ENCODE peak calls at places on chromosome 14, in four cellular contexts. D, J, Z and U are unnamed samples.

GRCh38 chr14:93713726-93714405 is 74.4 kb downstream of the PRIMA1 start:
- DNase-seq in J (no peak), D (no peak), Z (no peak), U (no peak)

GRCh38 chr14:46580941-46581671 is 70.5 kb downstream of the RPL10L start:
- DNase-seq in D (peak), J (no peak), Z (peak), U (peak)

GRCh38 chr14:74524076-74524812 is 30.7 kb downstream of the ISCA2 start:
- DNase-seq in Z (no peak), J (no peak), D (no peak), U (no peak)

GRCh38 chr14:98189521-98189920 is 1082.5 kb downstream of the BCL11B start:
- DNase-seq in Z (no peak), J (no peak), D (no peak), U (no peak)

GRCh38 chr14:60485600-60486251 is at the start of gene C14orf39:
- DNase-seq in Z (no peak), J (no peak), D (peak), U (no peak)

GRCh38 chr14:76781648-76782051 is 20.4 kb downstream of the VASH1 start:
- DNase-seq in J (no peak), D (no peak), Z (no peak), U (no peak)

GRCh38 chr14:32224731-32225377 is 21.8 kb upstream of the RNU6-8 start:
- DNase-seq in J (no peak), Z (no peak), D (peak), U (no peak)

GRCh38 chr14:64764641-64765520 is 60.7 kb downstream of the PLEKHG3 start:
- DNase-seq in D (peak), Z (peak), J (no peak), U (peak)

GRCh38 chr14:22822017-22822618 is 6.9 kb upstream of the SLC7A7 start:
- DNase-seq in D (no peak), Z (no peak), J (no peak), U (no peak)

GRCh38 chr14:99946652-99947489 is 118.4 kb upstream of the EVL start:
- DNase-seq in D (peak), Z (peak), J (no peak), U (peak)

GRCh38 chr14:36580856-36581831 is 1.3 kb downstream of the NKX2-8 start:
- DNase-seq in D (no peak), Z (no peak), J (no peak), U (no peak)

GRCh38 chr14:65206448-65207096 is 104.3 kb upstream of the MAX start:
- DNase-seq in J (peak), D (no peak), Z (no peak), U (no peak)

GRCh38 chr14:95256776-95257060 is 63.0 kb downstream of the CLMN start:
- DNase-seq in Z (no peak), D (no peak), J (no peak), U (no peak)

GRCh38 chr14:101360045-101360931 is 201.0 kb upstream of the DIO3 start:
- DNase-seq in Z (no peak), J (no peak), D (peak), U (no peak)
- TF ChIP-seq SPI1 in Z (no peak), J (no peak), D (no peak), U (no peak)

GRCh38 chr14:53810221-53810620 is 146.4 kb downstream of the BMP4 start:
- DNase-seq in Z (no peak), D (no peak), J (no peak), U (no peak)

DNA sequence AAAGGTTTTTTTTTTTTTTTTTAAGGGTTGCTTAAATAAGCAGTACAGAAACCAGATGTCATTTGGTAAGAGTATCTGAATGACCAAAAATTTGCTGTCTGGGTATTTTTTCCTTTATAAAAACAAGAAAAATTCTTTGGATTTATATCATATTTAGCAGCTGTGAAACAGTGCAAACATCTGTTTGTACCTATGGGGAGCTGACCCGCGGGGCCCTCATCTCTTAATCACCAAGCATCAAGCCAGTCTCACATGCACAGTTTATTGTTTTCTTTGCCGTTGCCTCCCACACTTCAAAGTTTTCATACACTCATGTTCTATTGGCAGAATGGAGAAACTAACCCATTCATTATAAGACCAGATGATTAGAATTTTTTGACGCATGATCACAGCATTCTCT is 142.3 kb downstream of the BMP4 start:
- DNase-seq in J (no peak), Z (no peak), D (no peak), U (no peak)
- TF ChIP-seq SPI1 in J (no peak), Z (no peak), D (no peak), U (no peak)

GRCh38 chr14:78092040-78092439 is 78.1 kb upstream of the NRXN3 start:
- DNase-seq in D (no peak), J (no peak), Z (no peak), U (no peak)

GRCh38 chr14:78088941-78089340 is 81.2 kb upstream of the NRXN3 start:
- DNase-seq in J (no peak), D (no peak), Z (no peak), U (no peak)

GRCh38 chr14:78091361-78091760 is 78.8 kb upstream of the NRXN3 start:
- DNase-seq in J (no peak), D (no peak), Z (no peak), U (no peak)

GRCh38 chr14:78086342-78086741 is 83.8 kb upstream of the NRXN3 start:
- DNase-seq in J (no peak), D (no peak), Z (no peak), U (no peak)

DNA sequence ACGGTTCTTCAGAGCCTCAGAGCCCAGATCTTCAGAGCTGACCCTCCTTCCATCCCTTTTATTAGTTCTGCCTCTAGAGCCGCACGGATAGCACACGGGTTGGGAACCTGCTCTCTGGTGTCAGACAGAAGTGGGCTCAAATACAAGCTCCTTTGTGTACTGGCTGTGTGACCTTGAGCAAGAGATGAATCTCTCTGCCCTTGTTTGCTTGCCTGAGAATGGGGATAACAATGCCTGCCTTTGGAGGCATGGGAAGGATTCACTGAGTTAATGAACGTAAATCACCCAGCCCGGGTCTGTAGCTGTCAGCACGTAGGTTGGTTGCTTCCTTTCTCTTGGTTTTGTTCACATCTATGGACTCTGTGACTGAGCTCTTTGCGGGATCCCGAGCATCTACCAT is 79.4 kb upstream of the NRXN3 start:
- DNase-seq in J (no peak), D (no peak), Z (no peak), U (no peak)
- TF ChIP-seq SPI1 in J (no peak), D (no peak), Z (no peak), U (no peak)

GRCh38 chr14:61537567-61538463 is 157.5 kb upstream of the HIF1A start:
- DNase-seq in J (no peak), D (peak), Z (no peak), U (no peak)
- TF ChIP-seq SPI1 in J (no peak), D (no peak), Z (no peak), U (no peak)

GRCh38 chr14:66746316-66747006 is 238.5 kb downstream of the GPHN start:
- DNase-seq in J (no peak), Z (peak), D (no peak), U (no peak)
- TF ChIP-seq SPI1 in J (no peak), Z (no peak), D (no peak), U (no peak)

GRCh38 chr14:70188292-70188607 is 501 bp downstream of the SLC8A3 start:
- DNase-seq in D (no peak), J (no peak), Z (no peak), U (peak)

GRCh38 chr14:70189678-70190077 is 927 bp upstream of the SLC8A3 start:
- DNase-seq in J (no peak), D (no peak), Z (no peak), U (peak)

GRCh38 chr14:70188608-70189540 is at the start of gene SLC8A3:
- DNase-seq in Z (no peak), D (no peak), J (no peak), U (peak)

GRCh38 chr14:70183991-70184390 is 4.8 kb downstream of the SLC8A3 start:
- DNase-seq in Z (no peak), D (no peak), J (no peak), U (peak)

DNA sequence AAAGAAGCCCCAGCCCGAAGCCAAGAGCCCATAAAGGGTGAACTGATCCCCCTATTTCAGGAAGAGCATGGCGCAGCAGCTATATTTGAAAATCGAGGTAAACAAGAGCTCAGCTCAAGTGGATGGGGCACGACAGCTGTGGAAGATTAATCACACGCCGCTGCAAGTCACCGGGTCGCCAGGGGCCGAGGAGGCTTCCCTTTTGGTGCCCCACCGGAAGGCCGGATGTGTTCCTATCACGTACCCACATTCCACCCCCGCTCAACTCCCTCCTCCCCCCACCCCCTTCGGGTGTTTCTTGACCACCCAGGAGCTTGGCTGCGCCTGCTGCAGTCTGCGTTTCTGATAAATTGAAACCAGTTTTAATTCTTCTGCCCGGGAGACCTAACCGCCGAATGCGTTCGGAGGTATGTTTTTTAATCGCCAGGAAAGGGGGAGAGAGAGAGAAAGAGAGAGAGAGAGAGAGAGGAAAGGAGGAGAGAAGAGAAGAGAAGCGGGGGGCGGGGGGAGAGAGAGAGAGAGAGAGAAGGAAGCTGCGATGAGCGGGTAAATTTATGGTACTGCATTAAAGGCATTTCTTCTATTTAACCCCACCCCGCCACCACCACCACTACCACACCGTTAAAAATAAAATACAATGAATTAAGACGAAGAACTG is 1.8 kb downstream of the SLC8A3 start:
- DNase-seq in J (no peak), Z (no peak), D (no peak), U (no peak)
- TF ChIP-seq SPI1 in J (no peak), Z (no peak), D (no peak), U (no peak)

DNA sequence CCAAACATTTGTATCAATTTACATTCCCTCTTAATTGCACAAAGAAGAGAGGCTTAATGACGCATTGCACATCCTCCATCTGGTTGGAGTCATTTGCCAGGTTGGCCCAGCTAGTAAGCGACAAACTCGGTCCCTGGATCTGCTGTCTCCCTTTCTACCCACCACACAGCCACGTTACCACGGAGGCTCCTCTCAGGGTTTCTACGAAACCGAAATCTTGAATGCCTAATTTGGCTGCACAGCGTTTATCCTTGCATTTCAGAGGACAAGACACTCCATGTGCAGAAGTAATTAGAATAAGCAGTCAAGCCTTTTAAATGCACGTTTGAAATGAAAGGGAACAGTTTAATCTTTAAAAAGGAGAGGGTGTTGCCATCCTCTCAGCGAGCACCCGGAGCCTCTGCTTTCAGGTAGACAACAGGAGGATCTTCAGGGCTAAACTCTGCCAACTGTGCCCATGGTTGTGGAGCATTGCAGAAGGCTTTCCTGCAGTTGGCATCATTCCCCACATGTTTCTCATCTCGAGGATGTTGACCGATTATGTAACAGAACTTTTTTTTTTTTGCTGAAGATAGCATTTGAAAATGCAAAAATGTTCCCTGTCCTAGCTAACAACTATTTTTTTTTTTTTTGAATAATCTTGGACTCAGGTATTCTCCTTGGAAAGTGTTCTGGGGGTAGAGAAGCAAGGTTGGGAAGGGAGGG is 37.9 kb downstream of the SLC24A4 start:
- DNase-seq in J (no peak), D (no peak), Z (no peak), U (no peak)
- TF ChIP-seq SPI1 in J (no peak), D (no peak), Z (no peak), U (no peak)

GRCh38 chr14:69008411-69008810 is 29.3 kb upstream of the ACTN1 start:
- DNase-seq in D (no peak), Z (no peak), J (no peak), U (no peak)

GRCh38 chr14:69003626-69004025 is 24.5 kb upstream of the ACTN1 start:
- DNase-seq in D (no peak), Z (no peak), J (no peak), U (no peak)

GRCh38 chr14:69005432-69006148 is 26.5 kb upstream of the ACTN1 start:
- DNase-seq in J (no peak), Z (no peak), D (no peak), U (no peak)

GRCh38 chr14:69004731-69005431 is 25.8 kb upstream of the ACTN1 start:
- DNase-seq in D (no peak), Z (no peak), J (no peak), U (no peak)

GRCh38 chr14:69006346-69006745 is 27.2 kb upstream of the ACTN1 start:
- DNase-seq in J (no peak), D (peak), Z (no peak), U (no peak)
- TF ChIP-seq SPI1 in J (no peak), D (no peak), Z (no peak), U (no peak)